ENCODE peak calls at places on chromosomes 7 and 10, in ten cellular contexts. S is A673, J is OCI-LY7, W is A549, I is breast epithelium, U is fibroblast of lung, B is AG04449, M is foreskin fibroblast, O is neuronal stem cell, D is prostate gland. P is an unnamed sample.

GRCh38 chr10:27439101-27439500 is 65.0 kb upstream of the RAB18 start:
- DNase-seq in S (no peak), J (no peak), W (no peak), I (no peak), U (no peak), B (no peak), M (no peak), O (no peak), D (no peak), P (no peak)

GRCh38 chr10:94320285-94320914 is 42.3 kb downstream of the NOC3L start:
- DNase-seq in S (peak), J (peak), W (peak), I (peak), U (peak), B (no peak), M (peak), O (peak), D (peak), P (no peak)

GRCh38 chr10:118151461-118151860 is 104.7 kb upstream of the RAB11FIP2 start:
- DNase-seq in S (no peak), J (no peak), W (no peak), I (no peak), U (no peak), B (no peak), M (no peak), O (no peak), D (no peak), P (no peak)

GRCh38 chr10:130491698-130492050 is 355.5 kb downstream of the GLRX3 start:
- DNase-seq in S (no peak), J (no peak), W (no peak), I (no peak), U (no peak), B (no peak), M (no peak), O (no peak), D (peak), P (no peak)

GRCh38 chr10:88966785-88967184 is 14.2 kb upstream of the ACTA2 start:
- DNase-seq in S (no peak), J (no peak), W (no peak), I (no peak), U (no peak), B (no peak), M (no peak), O (no peak), D (no peak), P (no peak)

GRCh38 chr10:120456626-120457430 is at the start of gene PLPP4:
- DNase-seq in S (peak), J (no peak), W (no peak), I (no peak), U (peak), B (no peak), M (no peak), O (peak), D (no peak), P (no peak)

GRCh38 chr10:61760943-61761824 is 98.5 kb downstream of the CABCOCO1 start:
- DNase-seq in S (peak), J (no peak), W (no peak), I (no peak), U (peak), B (peak), M (peak), O (no peak), D (no peak), P (peak)

GRCh38 chr7:29442146-29442545 is 121.5 kb upstream of the PRR15 start:
- DNase-seq in S (peak), J (no peak), W (no peak), I (no peak), U (peak), B (no peak), M (peak), O (peak), D (no peak), P (no peak)

GRCh38 chr7:36287371-36288241 is 102.1 kb upstream of the ANLN start:
- DNase-seq in S (no peak), J (peak), W (peak), I (no peak), U (no peak), B (no peak), M (no peak), O (no peak), D (peak), P (no peak)

GRCh38 chr7:155763721-155764431 is 48.4 kb downstream of the SHH start:
- DNase-seq in S (peak), J (no peak), W (no peak), I (no peak), U (peak), B (peak), M (peak), O (no peak), D (no peak), P (no peak)

GRCh38 chr7:126368-126767 is 66.0 kb upstream of the FAM20C start:
- DNase-seq in S (no peak), J (no peak), W (no peak), I (no peak), U (no peak), B (no peak), M (no peak), O (no peak), D (no peak), P (no peak)

GRCh38 chr7:158321936-158322615 is 265.5 kb downstream of the PTPRN2 start:
- DNase-seq in S (no peak), J (no peak), W (no peak), I (no peak), U (no peak), B (no peak), M (no peak), O (no peak), D (no peak), P (no peak)

GRCh38 chr7:116236020-116236630 is 25.8 kb downstream of the TES start:
- DNase-seq in S (peak), J (peak), W (peak), I (no peak), U (no peak), B (no peak), M (peak), O (no peak), D (peak), P (no peak)

GRCh38 chr7:143337216-143337615 is 21.3 kb downstream of the CLCN1 start:
- DNase-seq in S (no peak), J (no peak), W (no peak), I (no peak), U (no peak), B (no peak), M (no peak), O (no peak), D (no peak), P (no peak)

GRCh38 chr7:94635687-94636086 is 20.2 kb downstream of the SGCE start:
- DNase-seq in S (no peak), J (no peak), W (no peak), I (no peak), U (no peak), B (no peak), M (no peak), O (no peak), D (no peak), P (no peak)

GRCh38 chr7:46881507-46882127 is 700.3 kb downstream of the TNS3 start:
- DNase-seq in S (no peak), J (no peak), W (peak), I (no peak), U (peak), B (no peak), M (no peak), O (no peak), D (no peak), P (no peak)

GRCh38 chr10:100340948-100341847 is 5.8 kb upstream of the SCD start:
- DNase-seq in S (no peak), J (no peak), W (no peak), I (no peak), U (no peak), B (no peak), M (peak), O (no peak), D (no peak), P (no peak)

GRCh38 chr7:121126801-121127534 is 138.5 kb downstream of the CPED1 start:
- DNase-seq in S (peak), J (peak), W (peak), I (no peak), U (peak), B (no peak), M (peak), O (no peak), D (no peak), P (no peak)

GRCh38 chr10:19048479-19048878 is at the start of gene MALRD1:
- DNase-seq in S (no peak), J (no peak), W (no peak), I (no peak), U (no peak), B (no peak), M (no peak), O (no peak), D (no peak), P (no peak)

GRCh38 chr7:127938588-127938987 is 92.6 kb downstream of the LRRC4 start:
- DNase-seq in S (peak), J (no peak), W (peak), I (no peak), U (peak), B (peak), M (peak), O (no peak), D (no peak), P (peak)

GRCh38 chr10:92995509-92995908 is 65.1 kb upstream of the CYP26C1 start:
- DNase-seq in S (peak), J (no peak), W (no peak), I (no peak), U (no peak), B (no peak), M (no peak), O (no peak), D (no peak), P (no peak)

GRCh38 chr10:115761166-115761565 is 511.8 kb downstream of the GFRA1 start:
- DNase-seq in S (peak), J (no peak), W (no peak), I (no peak), U (no peak), B (no peak), M (no peak), O (no peak), D (no peak), P (no peak)

GRCh38 chr10:117885206-117885605 is 161.5 kb downstream of the RAB11FIP2 start:
- DNase-seq in S (no peak), J (no peak), W (no peak), I (no peak), U (no peak), B (no peak), M (no peak), O (peak), D (no peak), P (no peak)

GRCh38 chr7:104206841-104207240 is 972 bp downstream of the ORC5 start:
- DNase-seq in S (no peak), J (peak), W (no peak), I (no peak), U (no peak), B (no peak), M (peak), O (no peak), D (no peak), P (no peak)

GRCh38 chr10:51654918-51655317 is 44.5 kb downstream of the CSTF2T start:
- DNase-seq in S (peak), J (no peak), W (no peak), I (no peak), U (no peak), B (no peak), M (peak), O (no peak), D (no peak), P (no peak)

GRCh38 chr10:118045842-118046490 is 775 bp downstream of the RAB11FIP2 start:
- DNase-seq in S (peak), J (peak), W (peak), I (peak), U (peak), B (no peak), M (peak), O (no peak), D (peak), P (no peak)

GRCh38 chr7:92608380-92609322 is 18.5 kb upstream of the FAM133B start:
- DNase-seq in S (peak), J (no peak), W (no peak), I (no peak), U (no peak), B (no peak), M (no peak), O (peak), D (no peak), P (no peak)

GRCh38 chr10:73807471-73807870 is 3.9 kb downstream of the NDST2 start:
- DNase-seq in S (no peak), J (no peak), W (no peak), I (no peak), U (no peak), B (no peak), M (no peak), O (no peak), D (no peak), P (no peak)

GRCh38 chr10:124083740-124084397 is 9.5 kb downstream of the CHST15 start:
- DNase-seq in S (no peak), J (no peak), W (no peak), I (no peak), U (no peak), B (no peak), M (peak), O (no peak), D (no peak), P (peak)

GRCh38 chr7:79787623-79788022 is 334.2 kb upstream of the MAGI2 start:
- DNase-seq in S (no peak), J (no peak), W (no peak), I (no peak), U (peak), B (no peak), M (no peak), O (no peak), D (no peak), P (no peak)

GRCh38 chr10:9188022-9188810 is 1133.7 kb downstream of the GATA3 start:
- DNase-seq in S (no peak), J (no peak), W (peak), I (no peak), U (no peak), B (no peak), M (no peak), O (no peak), D (no peak), P (peak)

GRCh38 chr7:149147730-149148653 is 739 bp downstream of the ZNF398 start:
- DNase-seq in S (peak), J (peak), W (peak), I (no peak), U (peak), B (no peak), M (peak), O (peak), D (no peak), P (no peak)

GRCh38 chr7:149147072-149147729 is at the start of gene ZNF398:
- DNase-seq in S (peak), J (peak), W (peak), I (peak), U (peak), B (no peak), M (peak), O (peak), D (peak), P (no peak)

GRCh38 chr7:149140784-149141183 is 6.5 kb upstream of the ZNF398 start:
- DNase-seq in S (no peak), J (no peak), W (peak), I (no peak), U (no peak), B (no peak), M (peak), O (no peak), D (no peak), P (no peak)

GRCh38 chr7:149141893-149142292 is 5.4 kb upstream of the ZNF398 start:
- DNase-seq in S (no peak), J (no peak), W (no peak), I (no peak), U (no peak), B (no peak), M (no peak), O (no peak), D (no peak), P (no peak)

DNA sequence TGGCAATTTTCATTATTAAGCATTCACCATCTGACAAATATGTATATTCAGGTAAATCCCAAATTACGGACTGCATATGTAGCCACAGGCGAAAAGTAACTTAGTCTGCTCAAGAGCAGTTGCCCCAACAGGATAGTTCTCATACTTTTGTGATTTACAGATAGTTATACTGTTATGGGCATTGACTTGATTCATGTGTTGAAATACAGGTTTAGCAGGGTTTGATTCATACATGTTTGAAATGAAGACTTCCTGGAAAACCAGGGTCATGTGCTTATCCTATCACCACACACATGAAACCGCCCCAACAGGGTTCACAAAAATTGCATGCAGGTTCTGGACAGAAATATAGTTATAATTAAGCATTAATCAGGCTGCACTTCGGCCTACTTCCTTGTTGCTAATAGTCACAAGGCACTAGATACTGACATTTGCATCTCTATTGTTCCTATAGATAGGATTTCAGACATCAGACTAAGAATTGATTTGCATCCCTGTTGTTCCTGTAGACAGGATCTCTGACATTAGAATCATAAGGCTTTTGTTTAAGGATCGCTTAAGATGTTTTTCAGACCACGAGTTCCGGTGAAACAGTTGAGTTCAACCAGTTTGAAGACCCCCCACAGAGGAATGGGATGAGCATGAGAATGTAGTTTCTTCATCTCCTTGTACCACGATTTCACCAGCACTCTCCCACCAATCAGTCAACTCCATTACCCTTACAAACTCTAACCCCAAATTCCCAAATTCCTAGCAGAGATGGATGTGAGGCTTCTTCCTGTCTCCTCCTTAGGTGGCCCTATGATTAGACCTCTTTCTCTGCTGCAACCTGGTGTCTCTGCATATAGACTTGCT is 2.0 kb upstream of the ZNF398 start:
- DNase-seq in S (peak), J (peak), W (no peak), I (peak), U (no peak), B (no peak), M (no peak), O (no peak), D (peak), P (no peak)
- H3K4me3 ChIP-seq in S (no peak), J (peak), W (no peak), I (no peak), U (no peak), B (no peak), M (no peak), O (no peak), D (peak), P (no peak)

GRCh38 chr10:119222531-119222930 is 15.2 kb downstream of the GRK5 start:
- DNase-seq in S (no peak), J (no peak), W (no peak), I (no peak), U (no peak), B (no peak), M (peak), O (no peak), D (no peak), P (no peak)
- H3K4me3 ChIP-seq in S (no peak), J (no peak), W (no peak), I (no peak), U (no peak), B (no peak), M (no peak), O (no peak), D (no peak), P (no peak)

DNA sequence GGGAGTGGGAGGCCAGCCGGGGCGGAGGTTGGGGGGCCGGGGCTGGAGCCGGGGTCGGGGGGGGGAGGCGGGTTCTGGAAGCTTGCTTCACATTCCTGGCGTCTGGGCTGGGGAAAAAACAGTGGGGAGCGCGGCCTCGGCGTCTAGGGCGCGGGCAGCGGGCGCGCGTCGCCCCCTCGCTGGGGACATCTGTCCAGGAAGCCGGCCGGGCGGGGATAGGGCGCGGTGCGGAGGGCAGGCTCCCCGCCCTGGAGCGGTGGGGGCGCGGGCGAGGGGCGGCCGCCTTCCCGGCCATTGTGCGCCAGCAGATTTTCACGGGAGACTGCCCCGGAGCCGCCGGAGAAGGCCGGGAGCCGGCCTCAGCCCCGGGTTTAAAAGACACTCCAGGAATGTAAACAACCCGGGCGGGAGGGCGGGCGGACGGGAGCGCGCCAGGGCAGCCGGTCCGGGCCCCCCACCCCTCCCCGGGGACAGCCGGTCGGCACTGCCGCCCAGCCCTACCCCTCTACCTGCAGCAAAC is 1.4 kb downstream of the ZMIZ1 start:
- DNase-seq in S (no peak), J (no peak), W (no peak), I (no peak), U (peak), B (no peak), M (peak), O (peak), D (peak), P (no peak)
- H3K4me3 ChIP-seq in S (peak), J (peak), W (peak), I (peak), U (peak), B (peak), M (peak), O (peak), D (peak), P (peak)

GRCh38 chr10:35392482-35393230 is 56.3 kb downstream of the CCNY start:
- DNase-seq in S (no peak), J (no peak), W (no peak), I (no peak), U (no peak), B (no peak), M (no peak), O (no peak), D (no peak), P (no peak)

GRCh38 chr10:35396560-35397434 is 60.5 kb downstream of the CCNY start:
- DNase-seq in S (no peak), J (no peak), W (no peak), I (no peak), U (no peak), B (no peak), M (no peak), O (no peak), D (no peak), P (no peak)

GRCh38 chr10:35391954-35392262 is 55.6 kb downstream of the CCNY start:
- DNase-seq in S (no peak), J (no peak), W (no peak), I (no peak), U (no peak), B (no peak), M (no peak), O (no peak), D (no peak), P (no peak)

GRCh38 chr10:35394934-35395333 is 58.6 kb downstream of the CCNY start:
- DNase-seq in S (no peak), J (no peak), W (no peak), I (no peak), U (no peak), B (no peak), M (no peak), O (no peak), D (no peak), P (no peak)

DNA sequence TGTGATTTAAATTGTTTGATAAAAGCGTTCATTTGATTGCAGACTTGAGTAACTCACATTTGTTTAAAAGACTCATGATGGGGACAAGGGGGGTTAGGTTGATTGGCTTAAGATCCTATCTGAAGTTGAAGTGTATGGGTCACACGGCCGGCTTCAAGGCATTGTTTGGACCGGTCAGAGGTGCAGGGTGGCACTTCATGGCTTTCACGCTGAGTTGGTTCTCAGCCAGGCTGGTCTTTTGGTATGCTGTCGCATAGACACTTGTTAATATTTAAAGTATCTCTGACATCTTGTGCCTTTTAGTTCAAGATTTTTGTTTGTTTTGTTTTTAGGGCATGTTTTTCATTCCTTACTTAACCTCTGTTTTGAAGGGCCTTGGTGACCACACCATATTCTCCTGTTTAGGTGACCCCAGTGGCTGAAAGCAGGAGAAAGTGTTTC is 58.1 kb downstream of the CCNY start:
- DNase-seq in S (no peak), J (no peak), W (no peak), I (no peak), U (no peak), B (no peak), M (no peak), O (no peak), D (no peak), P (no peak)
- H3K4me3 ChIP-seq in S (no peak), J (no peak), W (no peak), I (no peak), U (no peak), B (no peak), M (no peak), O (no peak), D (no peak), P (no peak)

GRCh38 chr7:73307436-73307835 is 1.2 kb downstream of the NSUN5 start:
- DNase-seq in S (no peak), J (no peak), W (no peak), I (no peak), U (no peak), B (no peak), M (no peak), O (no peak), D (no peak), P (no peak)
- H3K4me3 ChIP-seq in S (peak), J (peak), W (peak), I (no peak), U (peak), B (no peak), M (no peak), O (peak), D (no peak), P (no peak)